ENCODE peak calls at places on chromosomes 4 and X, in seven cellular contexts. One of them, this sample, is unnamed.

GRCh38 chr4:33302298-33302697 is 2582.1 kb downstream of the PCDH7 start:
- DNase-seq in GM23248: no peak
- DNase-seq in HCT116: no peak
- DNase-seq in GM23338: no peak
- DNase-seq in neural progenitor cell: no peak
- DNase-seq in OCI-LY7: no peak
- DNase-seq in MM.1S: no peak
- DNase-seq in this sample: no peak

GRCh38 chr4:54098375-54098774 is 1.6 kb upstream of the GSX2 start:
- DNase-seq in GM23248: no peak
- DNase-seq in HCT116: no peak
- DNase-seq in GM23338: peak
- DNase-seq in neural progenitor cell: peak
- DNase-seq in OCI-LY7: no peak
- DNase-seq in MM.1S: no peak
- DNase-seq in this sample: no peak

GRCh38 chr4:182258441-182259031 is 15.3 kb downstream of the TENM3 start:
- DNase-seq in GM23248: no peak
- DNase-seq in HCT116: no peak
- DNase-seq in GM23338: peak
- DNase-seq in neural progenitor cell: no peak
- DNase-seq in OCI-LY7: no peak
- DNase-seq in MM.1S: no peak
- DNase-seq in this sample: no peak

GRCh38 chrX:118189628-118190027 is 73.0 kb upstream of the KLHL13 start:
- DNase-seq in GM23248: no peak
- DNase-seq in HCT116: no peak
- DNase-seq in GM23338: peak
- DNase-seq in neural progenitor cell: no peak
- DNase-seq in OCI-LY7: no peak
- DNase-seq in MM.1S: no peak
- DNase-seq in this sample: peak

GRCh38 chrX:105658136-105658535 is 164.2 kb upstream of the NRK start:
- DNase-seq in GM23248: no peak
- DNase-seq in HCT116: no peak
- DNase-seq in GM23338: no peak
- DNase-seq in neural progenitor cell: no peak
- DNase-seq in OCI-LY7: no peak
- DNase-seq in MM.1S: no peak
- DNase-seq in this sample: no peak

GRCh38 chr4:187612211-187612780 is 383.3 kb upstream of the ZFP42 start:
- DNase-seq in GM23248: peak
- DNase-seq in HCT116: no peak
- DNase-seq in GM23338: no peak
- DNase-seq in neural progenitor cell: no peak
- DNase-seq in OCI-LY7: no peak
- DNase-seq in MM.1S: no peak
- DNase-seq in this sample: no peak

GRCh38 chrX:12263211-12263610 is 124.9 kb downstream of the FRMPD4 start:
- DNase-seq in GM23248: no peak
- DNase-seq in HCT116: no peak
- DNase-seq in GM23338: no peak
- DNase-seq in neural progenitor cell: no peak
- DNase-seq in OCI-LY7: no peak
- DNase-seq in MM.1S: no peak
- DNase-seq in this sample: no peak

GRCh38 chr4:118284169-118284568 is 68.6 kb downstream of the PRSS12 start:
- DNase-seq in GM23248: no peak
- DNase-seq in HCT116: no peak
- DNase-seq in GM23338: no peak
- DNase-seq in neural progenitor cell: no peak
- DNase-seq in OCI-LY7: peak
- DNase-seq in MM.1S: no peak
- DNase-seq in this sample: no peak

GRCh38 chrX:69424161-69424560 is 80.0 kb upstream of the NALF2 start:
- DNase-seq in GM23248: peak
- DNase-seq in HCT116: peak
- DNase-seq in GM23338: peak
- DNase-seq in neural progenitor cell: peak
- DNase-seq in OCI-LY7: peak
- DNase-seq in MM.1S: no peak
- DNase-seq in this sample: peak

DNA sequence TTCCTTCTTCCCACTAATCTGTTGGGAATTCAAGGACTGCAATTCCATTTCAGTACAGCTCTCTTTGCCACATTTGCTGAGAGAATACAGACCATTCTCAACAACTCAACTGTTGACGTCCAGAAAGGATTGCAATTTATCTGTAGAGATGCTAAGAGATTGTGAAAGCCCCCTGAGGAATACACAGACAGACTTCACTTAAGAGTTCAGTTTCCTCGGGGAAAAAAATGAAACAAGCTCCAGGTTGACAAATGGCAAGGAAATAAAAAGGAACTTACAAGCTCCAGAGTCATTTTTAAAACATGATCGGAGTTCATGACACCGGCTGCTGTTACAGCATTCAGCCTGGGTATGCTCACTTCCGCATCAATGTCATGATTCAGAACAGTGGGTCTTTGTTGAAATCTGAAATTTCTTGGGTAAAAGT is 13.8 kb downstream of the TLR10 start:
- DNase-seq in GM23248: no peak
- DNase-seq in HCT116: no peak
- DNase-seq in GM23338: no peak
- DNase-seq in neural progenitor cell: no peak
- DNase-seq in OCI-LY7: no peak
- DNase-seq in MM.1S: no peak
- DNase-seq in this sample: no peak
- H2AFZ ChIP-seq in GM23248: no peak
- H2AFZ ChIP-seq in HCT116: no peak
- H2AFZ ChIP-seq in GM23338: no peak
- H2AFZ ChIP-seq in neural progenitor cell: peak
- H2AFZ ChIP-seq in OCI-LY7: no peak
- H2AFZ ChIP-seq in MM.1S: no peak
- H2AFZ ChIP-seq in this sample: no peak

GRCh38 chr4:8033776-8034528 is 94.3 kb upstream of the AFAP1 start:
- DNase-seq in GM23248: no peak
- DNase-seq in HCT116: no peak
- DNase-seq in GM23338: no peak
- DNase-seq in neural progenitor cell: no peak
- DNase-seq in OCI-LY7: no peak
- DNase-seq in MM.1S: no peak
- DNase-seq in this sample: no peak
- H3K4me2 ChIP-seq in GM23248: no peak
- H3K4me2 ChIP-seq in HCT116: no peak
- H3K4me2 ChIP-seq in GM23338: no peak
- H3K4me2 ChIP-seq in neural progenitor cell: no peak
- H3K4me2 ChIP-seq in OCI-LY7: no peak
- H3K4me2 ChIP-seq in MM.1S: no peak
- H3K4me2 ChIP-seq in this sample: no peak

GRCh38 chr4:83905952-83906351 is 370.0 kb downstream of the GPAT3 start:
- DNase-seq in GM23248: no peak
- DNase-seq in HCT116: no peak
- DNase-seq in GM23338: peak
- DNase-seq in neural progenitor cell: peak
- DNase-seq in OCI-LY7: peak
- DNase-seq in MM.1S: peak
- DNase-seq in this sample: no peak
- TF ChIP-seq EZH2phosphoT487 in GM23248: no peak
- TF ChIP-seq EZH2phosphoT487 in HCT116: no peak
- TF ChIP-seq EZH2phosphoT487 in GM23338: no peak
- TF ChIP-seq EZH2phosphoT487 in neural progenitor cell: no peak
- TF ChIP-seq EZH2phosphoT487 in OCI-LY7: no peak
- TF ChIP-seq EZH2phosphoT487 in MM.1S: no peak
- TF ChIP-seq EZH2phosphoT487 in this sample: no peak

GRCh38 chrX:31500920-31501319 is 429.1 kb upstream of the FTHL17 start:
- DNase-seq in GM23248: no peak
- DNase-seq in HCT116: no peak
- DNase-seq in GM23338: peak
- DNase-seq in neural progenitor cell: no peak
- DNase-seq in OCI-LY7: no peak
- DNase-seq in MM.1S: peak
- DNase-seq in this sample: no peak
- H2AFZ ChIP-seq in GM23248: no peak
- H2AFZ ChIP-seq in HCT116: no peak
- H2AFZ ChIP-seq in GM23338: no peak
- H2AFZ ChIP-seq in neural progenitor cell: no peak
- H2AFZ ChIP-seq in OCI-LY7: no peak
- H2AFZ ChIP-seq in MM.1S: no peak
- H2AFZ ChIP-seq in this sample: no peak

GRCh38 chrX:134998246-134998645 is 7.5 kb downstream of the SMIM10 start:
- DNase-seq in GM23248: no peak
- DNase-seq in HCT116: no peak
- DNase-seq in GM23338: no peak
- DNase-seq in neural progenitor cell: no peak
- DNase-seq in OCI-LY7: no peak
- DNase-seq in MM.1S: no peak
- DNase-seq in this sample: no peak

GRCh38 chrX:135000516-135000915 is 9.7 kb downstream of the SMIM10 start:
- DNase-seq in GM23248: peak
- DNase-seq in HCT116: no peak
- DNase-seq in GM23338: no peak
- DNase-seq in neural progenitor cell: no peak
- DNase-seq in OCI-LY7: no peak
- DNase-seq in MM.1S: no peak
- DNase-seq in this sample: no peak

GRCh38 chrX:135003876-135004623 is 13.3 kb downstream of the SMIM10 start:
- DNase-seq in GM23248: peak
- DNase-seq in HCT116: peak
- DNase-seq in GM23338: peak
- DNase-seq in neural progenitor cell: peak
- DNase-seq in OCI-LY7: peak
- DNase-seq in MM.1S: peak
- DNase-seq in this sample: peak

GRCh38 chrX:134999469-134999868 is 8.7 kb downstream of the SMIM10 start:
- DNase-seq in GM23248: peak
- DNase-seq in HCT116: peak
- DNase-seq in GM23338: peak
- DNase-seq in neural progenitor cell: peak
- DNase-seq in OCI-LY7: peak
- DNase-seq in MM.1S: peak
- DNase-seq in this sample: peak
- H3K4me2 ChIP-seq in GM23248: peak
- H3K4me2 ChIP-seq in HCT116: peak
- H3K4me2 ChIP-seq in GM23338: no peak
- H3K4me2 ChIP-seq in neural progenitor cell: no peak
- H3K4me2 ChIP-seq in OCI-LY7: no peak
- H3K4me2 ChIP-seq in MM.1S: no peak
- H3K4me2 ChIP-seq in this sample: no peak

DNA sequence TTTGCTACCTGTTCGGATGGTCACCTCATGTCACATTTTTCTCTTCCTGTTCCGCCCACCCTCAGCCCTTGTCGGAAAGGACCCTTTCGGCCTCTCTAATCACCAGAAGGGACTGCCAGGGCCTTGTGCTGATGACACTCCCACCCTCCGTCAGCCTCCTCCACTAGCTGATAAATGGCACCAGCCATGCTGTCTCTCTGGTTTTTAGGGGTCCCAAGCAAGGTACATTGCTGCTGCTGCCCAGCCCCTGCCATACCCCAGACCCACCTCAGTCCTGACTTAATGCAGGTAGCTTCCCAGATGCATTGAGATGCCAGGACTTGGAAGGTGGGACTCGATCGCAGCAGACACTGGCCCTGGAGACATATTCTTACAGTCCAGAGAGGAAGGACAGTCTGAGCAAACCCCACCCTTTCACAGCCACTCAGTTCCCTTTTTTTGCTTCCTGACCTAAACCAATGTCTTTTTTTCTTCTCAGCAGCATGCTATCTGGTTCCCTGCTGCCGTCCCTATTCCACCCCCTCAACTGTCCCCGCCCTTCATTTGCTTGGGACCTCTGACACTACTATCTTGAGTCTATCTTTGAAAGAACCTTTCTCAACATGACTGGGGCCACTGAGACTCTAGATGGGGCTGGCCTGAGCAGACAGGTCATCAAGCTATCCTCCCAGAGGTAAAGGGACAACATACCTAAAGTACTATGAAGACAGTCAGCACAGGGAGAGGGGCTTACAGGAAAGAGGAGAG is at the start of gene BTK:
- DNase-seq in GM23248: no peak
- DNase-seq in HCT116: no peak
- DNase-seq in GM23338: no peak
- DNase-seq in neural progenitor cell: no peak
- DNase-seq in OCI-LY7: peak
- DNase-seq in MM.1S: no peak
- DNase-seq in this sample: no peak
- TF ChIP-seq EZH2phosphoT487 in GM23248: no peak
- TF ChIP-seq EZH2phosphoT487 in HCT116: no peak
- TF ChIP-seq EZH2phosphoT487 in GM23338: no peak
- TF ChIP-seq EZH2phosphoT487 in neural progenitor cell: no peak
- TF ChIP-seq EZH2phosphoT487 in OCI-LY7: no peak
- TF ChIP-seq EZH2phosphoT487 in MM.1S: no peak
- TF ChIP-seq EZH2phosphoT487 in this sample: no peak

GRCh38 chr4:154490261-154490588 is 1.4 kb downstream of the DCHS2 start:
- DNase-seq in GM23248: no peak
- DNase-seq in HCT116: no peak
- DNase-seq in GM23338: peak
- DNase-seq in neural progenitor cell: peak
- DNase-seq in OCI-LY7: no peak
- DNase-seq in MM.1S: no peak
- DNase-seq in this sample: peak
- H2AFZ ChIP-seq in GM23248: no peak
- H2AFZ ChIP-seq in HCT116: no peak
- H2AFZ ChIP-seq in GM23338: peak
- H2AFZ ChIP-seq in neural progenitor cell: peak
- H2AFZ ChIP-seq in OCI-LY7: no peak
- H2AFZ ChIP-seq in MM.1S: no peak
- H2AFZ ChIP-seq in this sample: peak